ENCODE peak calls at places on chromosomes 3 and 15, in seven cellular contexts. Q is HS-27A; W is mesothelial cell of epicardium; A is activated CD8-positive, alpha-beta memory T cell treated with anti-CD3 and anti-CD28 coated beads, Interleukin-2, amount 50 U/mL, for 48 hours; S is AG04450; J is iPS-NIHi11; U is mucosa of gallbladder. G is an unnamed sample.

GRCh38 chr3:50275996-50276761 is 2.7 kb upstream of the LSMEM2 start:
- DNase-seq in Q (no peak), S (no peak), A (no peak), U (no peak), J (peak), W (no peak), G (no peak)

GRCh38 chr3:33921608-33922007 is 123.2 kb downstream of the PDCD6IP start:
- DNase-seq in S (no peak), A (no peak), Q (no peak), W (no peak), J (no peak), U (no peak), G (no peak)

GRCh38 chr3:64321747-64322146 is 96.5 kb upstream of the PRICKLE2 start:
- DNase-seq in S (peak), W (no peak), Q (peak), A (no peak), U (peak), J (no peak), G (no peak)

GRCh38 chr3:713225-713624 is 379.6 kb upstream of the CNTN6 start:
- DNase-seq in A (no peak), Q (no peak), S (no peak), U (no peak), J (no peak), W (no peak), G (no peak)

GRCh38 chr3:38960953-38961622 is 90.7 kb downstream of the SCN11A start:
- DNase-seq in J (peak), Q (no peak), S (no peak), U (peak), W (no peak), A (no peak), G (peak)

GRCh38 chr15:75583689-75584088 is 4.6 kb upstream of the PTPN9 start:
- DNase-seq in Q (no peak), A (no peak), J (no peak), U (no peak), S (no peak), W (no peak), G (no peak)

GRCh38 chr15:77659350-77660321 is 26.9 kb upstream of the LINGO1 start:
- DNase-seq in S (no peak), Q (peak), U (peak), J (peak), A (peak), W (no peak), G (no peak)

GRCh38 chr3:100761211-100761921 is 52.1 kb downstream of the TFG start:
- DNase-seq in A (no peak), Q (no peak), W (no peak), S (no peak), U (no peak), J (peak), G (no peak)

GRCh38 chr3:123258811-123259420 is 57.2 kb downstream of the SEC22A start:
- DNase-seq in J (no peak), S (peak), A (no peak), U (no peak), W (no peak), Q (peak), G (no peak)

GRCh38 chr3:119245778-119246177 is 5.1 kb upstream of the B4GALT4 start:
- DNase-seq in W (no peak), U (no peak), A (no peak), S (no peak), Q (no peak), J (no peak), G (no peak)

GRCh38 chr15:81113861-81114261 is 20.2 kb upstream of the CFAP161 start:
- DNase-seq in W (no peak), A (no peak), Q (no peak), S (peak), J (no peak), U (no peak), G (no peak)

GRCh38 chr15:47374222-47374621 is 343.1 kb upstream of the SEMA6D start:
- DNase-seq in W (no peak), U (no peak), S (no peak), A (no peak), Q (peak), J (peak), G (no peak)

GRCh38 chr3:13457593-13457992 is 22.5 kb upstream of the HDAC11 start:
- DNase-seq in S (no peak), W (no peak), J (no peak), U (no peak), A (no peak), Q (no peak), G (no peak)

GRCh38 chr3:155697542-155697941 is 47.3 kb downstream of the PLCH1 start:
- DNase-seq in Q (no peak), W (no peak), J (no peak), A (no peak), U (no peak), S (no peak), G (no peak)

GRCh38 chr3:68306571-68306970 is 625.8 kb downstream of the TAFA4 start:
- DNase-seq in W (no peak), J (peak), S (no peak), A (no peak), Q (no peak), U (peak), G (peak)

GRCh38 chr15:100106732-100107131 is 235.0 kb downstream of the ADAMTS17 start:
- DNase-seq in J (no peak), A (no peak), S (no peak), W (no peak), U (no peak), Q (no peak), G (no peak)

GRCh38 chr15:25724899-25725298 is 138.2 kb downstream of the ATP10A start:
- DNase-seq in J (no peak), U (no peak), W (no peak), A (peak), Q (no peak), S (no peak), G (no peak)

GRCh38 chr3:49799761-49800160 is at the start of gene CDHR4:
- DNase-seq in J (no peak), S (no peak), Q (peak), W (no peak), A (no peak), U (no peak), G (no peak)

G was measured in iPS DF 19.7.